ENCODE peak calls at places on chromosome 13, in seven cellular contexts. L is cardiac muscle cell, C is colonic mucosa, U is ovary, J is breast epithelium, O is fibroblast of lung, Z is uterus. S is an unnamed sample.
A peak's percentile ranks its signal among the peaks of the same experiment; 100 is the strongest.

GRCh38 chr13:30373727-30374126 is 48.6 kb upstream of the UBE2L5 start:
- DNase-seq in Z (no peak), L (no peak), J (no peak), U (no peak), O (no peak), C (no peak), S (no peak)

GRCh38 chr13:94416454-94417080 is 62.9 kb downstream of the DCT start:
- DNase-seq in L (peak; percentile 82), C (no peak), U (no peak), O (peak; percentile 30), J (no peak), Z (no peak), S (no peak)

GRCh38 chr13:50200988-50201387 is 185.7 kb downstream of the KCNRG start:
- DNase-seq in U (no peak), C (no peak), O (no peak), Z (no peak), J (no peak), L (peak; percentile 56), S (no peak)

GRCh38 chr13:70310720-70311119 is 202.5 kb upstream of the KLHL1 start:
- DNase-seq in C (peak; percentile 21), L (peak; percentile 72), O (peak; percentile 11), J (no peak), U (no peak), Z (no peak), S (peak; percentile 10)

GRCh38 chr13:65889368-65889767 is 1340.8 kb downstream of the PCDH9 start:
- DNase-seq in J (no peak), Z (no peak), U (no peak), C (no peak), O (no peak), L (no peak), S (no peak)

GRCh38 chr13:47087841-47088240 is 191.0 kb upstream of the HTR2A start:
- DNase-seq in C (no peak), O (peak; percentile 45), L (no peak), J (no peak), U (no peak), Z (no peak), S (no peak)

GRCh38 chr13:49098198-49098597 is 121.9 kb upstream of the MLNR start:
- DNase-seq in C (no peak), L (no peak), J (peak; percentile 45), U (no peak), O (peak; percentile 95), Z (peak; percentile 71), S (peak; percentile 80)

GRCh38 chr13:34993470-34993869 is 51.4 kb downstream of the NBEA start:
- DNase-seq in Z (no peak), U (no peak), J (no peak), O (peak; percentile 7), C (no peak), L (no peak), S (no peak)

GRCh38 chr13:20436505-20436904 is 89.2 kb downstream of the CRYL1 start:
- DNase-seq in U (no peak), J (no peak), Z (no peak), L (no peak), C (no peak), O (no peak), S (no peak)

GRCh38 chr13:46136688-46137087 is 31.9 kb upstream of the CPB2 start:
- DNase-seq in O (no peak), C (no peak), J (no peak), L (no peak), U (no peak), Z (no peak), S (no peak)

GRCh38 chr13:50208826-50209335 is 193.6 kb downstream of the KCNRG start:
- DNase-seq in U (peak; percentile 9), L (peak; percentile 56), Z (no peak), O (peak; percentile 90), C (peak; percentile 24), J (no peak), S (no peak)

GRCh38 chr13:93786846-93787245 is 560.2 kb downstream of the GPC6 start:
- DNase-seq in Z (no peak), O (peak; percentile 10), C (no peak), J (no peak), U (no peak), L (no peak), S (no peak)

GRCh38 chr13:75505327-75505726 is 23.4 kb upstream of the TBC1D4 start:
- DNase-seq in L (no peak), Z (no peak), C (no peak), U (no peak), J (no peak), O (no peak), S (no peak)

GRCh38 chr13:43021926-43022670 is 1.3 kb upstream of the DNAJC15 start:
- DNase-seq in U (no peak), J (no peak), L (no peak), O (no peak), C (no peak), Z (peak; percentile 50), S (no peak)

GRCh38 chr13:27918041-27918917 is 1.5 kb upstream of the PDX1 start:
- DNase-seq in J (no peak), L (no peak), U (no peak), C (no peak), Z (no peak), O (no peak), S (no peak)

GRCh38 chr13:30607908-30608307 is 9.8 kb upstream of the USPL1 start:
- DNase-seq in C (no peak), L (no peak), J (no peak), U (no peak), O (no peak), Z (no peak), S (no peak)

GRCh38 chr13:49097374-49097773 is 121.7 kb downstream of the FNDC3A start:
- DNase-seq in L (no peak), J (peak; percentile 48), C (no peak), O (peak; percentile 89), U (no peak), Z (no peak), S (peak; percentile 54)

GRCh38 chr13:101209206-101209893 is 207.0 kb downstream of the NALCN start:
- DNase-seq in U (no peak), C (no peak), O (no peak), J (no peak), L (no peak), Z (no peak), S (peak; percentile 16)

DNA sequence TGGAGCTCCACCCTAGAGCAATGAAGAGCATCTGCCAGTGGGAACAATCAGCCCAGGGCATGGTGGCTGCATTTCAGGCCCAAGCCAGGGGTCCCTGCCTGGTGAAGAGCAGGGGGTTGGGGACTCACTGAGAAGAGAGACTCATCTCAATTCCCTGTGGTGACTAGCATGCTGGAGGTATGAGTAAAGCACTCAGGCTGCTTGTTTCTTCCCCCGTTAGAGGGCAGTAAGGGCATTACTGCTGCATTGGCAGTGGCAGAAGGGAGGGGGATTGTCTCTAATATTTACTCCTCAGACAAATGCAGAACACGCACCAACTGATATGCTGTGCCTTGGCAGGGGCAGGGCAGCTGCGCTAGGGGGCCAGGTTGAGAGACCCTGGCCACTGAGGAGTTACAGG is 329.1 kb downstream of the SLITRK5 start:
- DNase-seq in J (no peak), C (no peak), U (no peak), L (no peak), O (no peak), Z (no peak), S (no peak)
- H3K27ac ChIP-seq in J (no peak overlapping the region), C (no peak overlapping the region), U (no peak overlapping the region), L (no peak overlapping the region), O (no peak overlapping the region), Z (no peak overlapping the region), S (no peak overlapping the region)

GRCh38 chr13:32038353-32038752 is 6.8 kb downstream of the FRY start:
- DNase-seq in O (no peak), C (no peak), L (no peak), U (no peak), J (no peak), Z (no peak), S (no peak)
- H3K27ac ChIP-seq in O (no peak overlapping the region), C (no peak overlapping the region), L (no peak overlapping the region), U (no peak overlapping the region), J (no peak overlapping the region), Z (no peak overlapping the region), S (no peak overlapping the region)

DNA sequence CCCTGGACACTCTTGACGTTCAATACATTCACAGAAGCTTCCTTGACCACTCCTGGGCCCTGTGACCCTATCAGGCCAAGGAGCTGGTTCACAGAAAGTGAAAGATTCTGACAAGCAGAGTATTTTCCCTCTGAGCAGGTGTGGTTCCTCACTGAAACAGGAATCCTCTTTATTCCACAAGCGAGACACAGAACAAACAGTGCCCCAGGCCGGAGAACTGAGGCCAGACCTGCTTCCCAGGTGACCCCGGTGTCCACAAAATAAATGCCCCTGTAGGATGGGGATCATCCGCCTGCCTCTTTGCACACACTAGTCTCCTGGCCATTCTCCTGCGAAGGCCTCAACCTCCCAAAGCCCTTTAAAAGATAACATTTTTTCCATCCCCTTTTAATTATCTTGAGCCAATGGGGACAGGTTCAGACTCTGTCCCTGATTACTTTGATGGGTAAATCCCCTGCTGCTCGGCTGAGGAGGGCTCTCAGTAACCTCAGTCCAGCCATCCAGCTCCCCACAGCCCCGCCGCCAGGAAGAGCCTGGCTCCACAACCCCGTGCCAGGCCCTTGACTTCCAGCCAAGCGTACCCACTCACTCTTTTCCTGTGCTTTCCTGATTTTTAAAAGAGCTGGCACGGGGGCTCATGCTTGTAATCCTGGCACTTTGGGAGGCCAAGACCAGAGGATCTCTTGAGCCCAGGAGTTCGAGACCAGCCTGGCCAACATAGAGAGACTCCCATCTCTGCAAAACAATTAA is 129.1 kb downstream of the FOXO1 start:
- DNase-seq in O (no peak), J (peak; percentile 62), Z (no peak), C (no peak), U (no peak), L (no peak), S (no peak)
- H3K27ac ChIP-seq in O (no peak overlapping the region), J (peak overlapping the region; percentile 78), Z (peak overlapping the region; percentile 5), C (no peak overlapping the region), U (no peak overlapping the region), L (no peak overlapping the region), S (peak overlapping the region; percentile 44)

GRCh38 chr13:23723463-23723862 is 153.3 kb downstream of the TNFRSF19 start:
- DNase-seq in Z (peak; percentile 30), C (no peak), U (no peak), L (no peak), J (no peak), O (peak; percentile 65), S (no peak)
- H3K27ac ChIP-seq in Z (peak overlapping the region; percentile 53), C (no peak overlapping the region), U (no peak overlapping the region), L (no peak overlapping the region), J (no peak overlapping the region), O (no peak overlapping the region), S (peak overlapping the region; percentile 41)

GRCh38 chr13:29125934-29126424 is 305.8 kb downstream of the MTUS2 start:
- DNase-seq in C (no peak), O (no peak), L (no peak), Z (no peak), J (no peak), U (no peak), S (no peak)
- H3K27ac ChIP-seq in C (no peak overlapping the region), O (no peak overlapping the region), L (no peak overlapping the region), Z (no peak overlapping the region), J (no peak overlapping the region), U (no peak overlapping the region), S (no peak overlapping the region)

DNA sequence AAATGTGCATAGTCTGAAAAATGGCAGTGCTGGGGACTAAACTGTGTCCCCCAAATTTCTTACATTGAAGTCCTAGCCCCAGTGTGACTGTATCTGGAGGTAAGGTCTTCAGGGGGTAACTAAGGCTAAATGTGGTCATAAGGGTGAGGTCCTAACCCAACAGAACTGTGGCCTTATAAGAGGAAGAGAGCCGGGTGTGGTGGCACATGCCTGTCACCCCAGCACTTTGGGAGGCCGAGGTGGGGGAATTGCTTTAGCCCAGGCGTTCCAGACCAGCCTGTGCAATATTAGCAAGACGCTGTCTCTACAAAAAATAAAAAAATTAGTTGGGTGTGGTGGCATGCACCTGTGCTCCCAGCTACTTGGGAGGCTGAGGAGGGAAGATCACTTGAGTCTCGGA is 17.8 kb downstream of the PROZ start:
- DNase-seq in J (no peak), Z (no peak), O (no peak), L (no peak), U (no peak), C (peak; percentile 63), S (no peak)
- H3K27ac ChIP-seq in J (no peak overlapping the region), Z (no peak overlapping the region), O (peak overlapping the region; percentile 16), L (no peak overlapping the region), U (no peak overlapping the region), C (no peak overlapping the region), S (no peak overlapping the region)